ENCODE peak calls at places on chromosome 6, in five cellular contexts. Y is GDM1, F is heart left ventricle, I is fibroblast of the aortic adventitia, M is GM23338. B is an unnamed sample.

GRCh38 chr6:144675231-144675861 is 390.2 kb downstream of the UTRN start:
- DNase-seq in M (no peak), I (no peak), F (no peak), Y (no peak), B (peak)

GRCh38 chr6:74366634-74367033 is 670.6 kb downstream of the CD109 start:
- DNase-seq in Y (no peak), F (no peak), I (peak), M (no peak), B (no peak)

GRCh38 chr6:146546440-146546839 is 2.8 kb downstream of the RAB32 start:
- DNase-seq in I (peak), F (no peak), Y (no peak), M (peak), B (peak)

GRCh38 chr6:52931351-52931750 is 21.9 kb upstream of the GSTA3 start:
- DNase-seq in Y (no peak), I (no peak), F (no peak), M (peak), B (no peak)

GRCh38 chr6:150176152-150176551 is 33.3 kb downstream of the PPP1R14C start:
- DNase-seq in I (no peak), M (no peak), Y (no peak), F (peak), B (peak)

GRCh38 chr6:52545844-52546119 is 31.1 kb downstream of the TRAM2 start:
- DNase-seq in Y (no peak), M (no peak), F (no peak), I (no peak), B (no peak)

GRCh38 chr6:144580039-144580438 is 294.9 kb downstream of the UTRN start:
- DNase-seq in F (no peak), I (no peak), Y (no peak), M (no peak), B (no peak)

GRCh38 chr6:72646604-72647485 is 25.0 kb downstream of the KCNQ5 start:
- DNase-seq in F (no peak), I (no peak), Y (no peak), M (no peak), B (no peak)

GRCh38 chr6:52635049-52635577 is 35.8 kb upstream of the TMEM14A start:
- DNase-seq in Y (no peak), I (peak), F (no peak), M (peak), B (no peak)